ENCODE peak calls at places on chromosomes 7 and 10, in seven cellular contexts. C, D, E, W, O, S and Z are unnamed samples.

GRCh38 chr7:99140813-99141212 is 3.1 kb downstream of the SMURF1 start:
- DNase-seq in C (no peak), D (no peak), E (no peak), W (no peak), O (no peak), S (no peak), Z (no peak)

GRCh38 chr10:42867571-42867970 is 85.0 kb downstream of the BMS1 start:
- DNase-seq in C (no peak), D (no peak), E (no peak), W (no peak), O (no peak), S (no peak), Z (peak)

GRCh38 chr10:14282271-14282670 is 48.5 kb downstream of the FRMD4A start:
- DNase-seq in C (peak), D (no peak), E (no peak), W (no peak), O (no peak), S (no peak), Z (no peak)

GRCh38 chr7:921581-922333 is 32.7 kb downstream of the ADAP1 start:
- DNase-seq in C (no peak), D (no peak), E (no peak), W (no peak), O (no peak), S (no peak), Z (no peak)

GRCh38 chr10:37975407-37975991 is 948 bp downstream of the ZNF25 start:
- DNase-seq in C (peak), D (no peak), E (no peak), W (peak), O (no peak), S (peak), Z (no peak)

GRCh38 chr7:85829817-85830432 is 643.1 kb upstream of the SEMA3D start:
- DNase-seq in C (peak), D (no peak), E (no peak), W (no peak), O (no peak), S (peak), Z (no peak)

GRCh38 chr7:50446542-50446960 is 3.6 kb downstream of the FIGNL1 start:
- DNase-seq in C (peak), D (no peak), E (no peak), W (peak), O (peak), S (peak), Z (no peak)

GRCh38 chr10:30581779-30582380 is 47.7 kb downstream of the LYZL2 start:
- DNase-seq in C (peak), D (peak), E (peak), W (peak), O (peak), S (peak), Z (no peak)

GRCh38 chr7:45704683-45705016 is 130.5 kb downstream of the ADCY1 start:
- DNase-seq in C (no peak), D (peak), E (no peak), W (no peak), O (no peak), S (no peak), Z (no peak)

GRCh38 chr7:129189661-129190310 is 1.4 kb downstream of the SMO start:
- DNase-seq in C (peak), D (no peak), E (no peak), W (no peak), O (no peak), S (peak), Z (no peak)

GRCh38 chr7:38704041-38704547 is 72.9 kb upstream of the AMPH start:
- DNase-seq in C (peak), D (no peak), E (no peak), W (no peak), O (no peak), S (peak), Z (no peak)

GRCh38 chr10:111598433-111599059 is 521.7 kb downstream of the ADRA2A start:
- DNase-seq in C (peak), D (peak), E (peak), W (peak), O (peak), S (peak), Z (peak)

GRCh38 chr10:26274391-26274790 is 57.8 kb downstream of the GAD2 start:
- DNase-seq in C (no peak), D (no peak), E (no peak), W (no peak), O (no peak), S (no peak), Z (no peak)

GRCh38 chr10:60336901-60337630 is 52.6 kb downstream of the ANK3 start:
- DNase-seq in C (no peak), D (no peak), E (no peak), W (no peak), O (no peak), S (no peak), Z (no peak)

GRCh38 chr7:154795437-154795836 is 207.5 kb downstream of the PAXIP1 start:
- DNase-seq in C (no peak), D (no peak), E (no peak), W (no peak), O (no peak), S (no peak), Z (no peak)

GRCh38 chr7:105924950-105925349 is 38.1 kb upstream of the CDHR3 start:
- DNase-seq in C (no peak), D (no peak), E (no peak), W (no peak), O (no peak), S (no peak), Z (no peak)

GRCh38 chr7:17548014-17548653 is 249.7 kb downstream of the AHR start:
- DNase-seq in C (no peak), D (peak), E (no peak), W (peak), O (no peak), S (no peak), Z (no peak)

GRCh38 chr10:92238586-92239098 is 52.2 kb downstream of the CPEB3 start:
- DNase-seq in C (peak), D (no peak), E (no peak), W (peak), O (peak), S (peak), Z (no peak)

GRCh38 chr7:23712368-23713284 is 2.6 kb downstream of the STK31 start:
- DNase-seq in C (peak), D (no peak), E (peak), W (peak), O (peak), S (peak), Z (no peak)

GRCh38 chr10:101035916-101036702 is 5.1 kb downstream of the SFXN3 start:
- DNase-seq in C (no peak), D (no peak), E (no peak), W (no peak), O (no peak), S (no peak), Z (no peak)

GRCh38 chr10:246431-246830 is 111.2 kb downstream of the ZMYND11 start:
- DNase-seq in C (no peak), D (no peak), E (no peak), W (no peak), O (no peak), S (no peak), Z (no peak)

GRCh38 chr10:27100800-27101347 is 580 bp upstream of the ANKRD26 start:
- DNase-seq in C (no peak), D (no peak), E (no peak), W (peak), O (no peak), S (no peak), Z (no peak)

GRCh38 chr10:132255489-132256344 is 52.0 kb downstream of the STK32C start:
- DNase-seq in C (no peak), D (no peak), E (no peak), W (no peak), O (no peak), S (no peak), Z (no peak)

GRCh38 chr10:84606428-84606827 is 278.0 kb downstream of the CCSER2 start:
- DNase-seq in C (no peak), D (no peak), E (no peak), W (peak), O (no peak), S (no peak), Z (no peak)

GRCh38 chr10:77637986-77638765 is 568 bp upstream of the KCNMA1 start:
- DNase-seq in C (peak), D (peak), E (no peak), W (peak), O (peak), S (peak), Z (no peak)

GRCh38 chr7:7808156-7808555 is 89.7 kb upstream of the RPA3 start:
- DNase-seq in C (peak), D (no peak), E (no peak), W (no peak), O (no peak), S (peak), Z (no peak)

GRCh38 chr10:1047937-1048336 is 982 bp downstream of the IDI1 start:
- DNase-seq in C (no peak), D (no peak), E (no peak), W (peak), O (no peak), S (peak), Z (no peak)

GRCh38 chr10:16440396-16441105 is 3.7 kb downstream of the PTER start:
- DNase-seq in C (no peak), D (no peak), E (no peak), W (peak), O (peak), S (no peak), Z (no peak)

GRCh38 chr10:100907773-100908172 is 5.0 kb upstream of the SLF2 start:
- DNase-seq in C (peak), D (no peak), E (no peak), W (no peak), O (no peak), S (peak), Z (no peak)

GRCh38 chr7:136942396-136942795 is 73.9 kb downstream of the CHRM2 start:
- DNase-seq in C (no peak), D (no peak), E (no peak), W (no peak), O (no peak), S (no peak), Z (no peak)

GRCh38 chr7:79137942-79138341 is 315.5 kb downstream of the MAGI2 start:
- DNase-seq in C (peak), D (no peak), E (no peak), W (no peak), O (no peak), S (peak), Z (no peak)

GRCh38 chr7:127888411-127888810 is 142.8 kb downstream of the LRRC4 start:
- DNase-seq in C (no peak), D (no peak), E (no peak), W (no peak), O (no peak), S (no peak), Z (no peak)

GRCh38 chr7:127887631-127888030 is 143.6 kb downstream of the LRRC4 start:
- DNase-seq in C (no peak), D (no peak), E (no peak), W (no peak), O (no peak), S (no peak), Z (no peak)

GRCh38 chr7:127885843-127886242 is 145.4 kb downstream of the LRRC4 start:
- DNase-seq in C (peak), D (no peak), E (no peak), W (peak), O (peak), S (peak), Z (no peak)

GRCh38 chr7:127886248-127886647 is 145.0 kb downstream of the LRRC4 start:
- DNase-seq in C (peak), D (no peak), E (no peak), W (no peak), O (no peak), S (no peak), Z (no peak)

DNA sequence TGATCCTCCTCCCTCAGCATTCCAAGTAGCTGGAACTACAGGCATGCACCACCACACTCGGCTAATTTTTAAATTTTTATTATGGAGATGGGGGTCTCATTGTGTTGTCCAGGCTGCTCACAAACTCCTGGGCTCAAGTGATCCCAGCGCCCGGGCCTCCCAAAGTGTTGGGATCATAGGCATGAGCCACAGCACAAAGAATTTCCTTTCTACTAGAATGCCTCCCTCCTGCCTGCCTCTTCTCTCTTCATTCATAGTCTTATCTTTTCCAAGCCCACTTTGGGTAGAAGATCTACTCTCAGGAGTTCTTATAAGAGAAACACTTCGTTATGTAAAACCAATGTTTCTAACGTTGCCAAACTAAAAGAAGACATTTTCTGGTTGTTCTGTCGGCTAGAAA is 144.1 kb downstream of the LRRC4 start:
- DNase-seq in C (no peak), D (no peak), E (no peak), W (peak), O (no peak), S (no peak), Z (no peak)
- H2AK5ac ChIP-seq in C (no peak), D (no peak), E (no peak), W (no peak), O (no peak), S (no peak), Z (no peak)

GRCh38 chr7:131889572-131890150 is 333.2 kb upstream of the PODXL start:
- DNase-seq in C (no peak), D (no peak), E (no peak), W (no peak), O (no peak), S (no peak), Z (no peak)
- H3K4me2 ChIP-seq in C (no peak), D (no peak), E (no peak), W (no peak), O (no peak), S (no peak), Z (no peak)

DNA sequence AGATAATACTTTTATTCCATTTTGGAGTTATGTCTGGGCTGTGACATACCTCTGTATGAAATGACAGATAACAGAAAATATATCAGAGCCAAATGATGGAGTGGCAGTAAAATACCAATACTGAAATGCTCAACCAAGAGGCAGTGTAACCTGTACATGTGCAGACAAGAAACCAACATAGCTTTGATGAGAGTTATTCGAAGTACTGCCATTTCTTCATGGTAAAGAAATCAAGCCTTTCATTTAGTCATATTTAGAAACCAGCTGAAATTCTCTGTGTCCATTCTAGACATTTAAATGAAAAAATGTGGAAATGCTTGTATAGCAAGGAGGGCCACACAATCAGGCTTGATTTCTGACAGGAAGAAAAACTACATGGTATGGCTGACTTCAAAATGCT is 127.1 kb upstream of the PTPRZ1 start:
- DNase-seq in C (no peak), D (no peak), E (no peak), W (no peak), O (peak), S (no peak), Z (no peak)
- H2AK5ac ChIP-seq in C (no peak), D (no peak), E (no peak), W (no peak), O (no peak), S (no peak), Z (no peak)

GRCh38 chr7:100373261-100373831 is at the start of gene PILRA:
- DNase-seq in C (no peak), D (no peak), E (no peak), W (no peak), O (no peak), S (peak), Z (no peak)
- H3K4me2 ChIP-seq in C (peak), D (no peak), E (no peak), W (no peak), O (no peak), S (no peak), Z (no peak)

GRCh38 chr10:94489107-94489506 is 56.5 kb upstream of the HELLS start:
- DNase-seq in C (no peak), D (no peak), E (no peak), W (no peak), O (no peak), S (no peak), Z (no peak)

GRCh38 chr10:94487575-94487974 is 58.0 kb upstream of the HELLS start:
- DNase-seq in C (no peak), D (no peak), E (no peak), W (no peak), O (peak), S (no peak), Z (no peak)

GRCh38 chr10:94483970-94484369 is 61.6 kb upstream of the HELLS start:
- DNase-seq in C (no peak), D (no peak), E (no peak), W (no peak), O (no peak), S (no peak), Z (no peak)

GRCh38 chr10:94481410-94481809 is 64.2 kb upstream of the HELLS start:
- DNase-seq in C (no peak), D (no peak), E (no peak), W (no peak), O (no peak), S (no peak), Z (no peak)

DNA sequence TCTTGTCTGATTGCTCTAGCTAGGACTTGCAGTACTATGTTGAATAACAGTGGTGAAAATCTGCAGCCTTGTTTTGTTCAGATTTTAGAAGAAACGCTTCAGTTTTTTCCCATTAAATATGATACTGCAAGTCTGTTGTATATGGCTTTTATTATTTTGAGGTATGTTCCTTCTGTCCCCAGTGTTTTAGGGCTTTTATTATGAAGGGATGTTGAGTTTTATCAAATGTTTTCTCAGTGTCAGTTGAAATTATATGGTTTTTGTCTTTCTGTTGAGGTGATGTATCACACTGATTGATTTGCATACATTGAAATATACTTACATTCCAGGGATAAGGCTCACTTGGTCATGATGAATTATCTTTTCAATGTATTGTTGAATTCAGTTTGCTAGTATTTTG is 60.5 kb upstream of the HELLS start:
- DNase-seq in C (no peak), D (no peak), E (no peak), W (no peak), O (no peak), S (no peak), Z (no peak)
- H2AK5ac ChIP-seq in C (no peak), D (no peak), E (no peak), W (no peak), O (no peak), S (no peak), Z (no peak)

DNA sequence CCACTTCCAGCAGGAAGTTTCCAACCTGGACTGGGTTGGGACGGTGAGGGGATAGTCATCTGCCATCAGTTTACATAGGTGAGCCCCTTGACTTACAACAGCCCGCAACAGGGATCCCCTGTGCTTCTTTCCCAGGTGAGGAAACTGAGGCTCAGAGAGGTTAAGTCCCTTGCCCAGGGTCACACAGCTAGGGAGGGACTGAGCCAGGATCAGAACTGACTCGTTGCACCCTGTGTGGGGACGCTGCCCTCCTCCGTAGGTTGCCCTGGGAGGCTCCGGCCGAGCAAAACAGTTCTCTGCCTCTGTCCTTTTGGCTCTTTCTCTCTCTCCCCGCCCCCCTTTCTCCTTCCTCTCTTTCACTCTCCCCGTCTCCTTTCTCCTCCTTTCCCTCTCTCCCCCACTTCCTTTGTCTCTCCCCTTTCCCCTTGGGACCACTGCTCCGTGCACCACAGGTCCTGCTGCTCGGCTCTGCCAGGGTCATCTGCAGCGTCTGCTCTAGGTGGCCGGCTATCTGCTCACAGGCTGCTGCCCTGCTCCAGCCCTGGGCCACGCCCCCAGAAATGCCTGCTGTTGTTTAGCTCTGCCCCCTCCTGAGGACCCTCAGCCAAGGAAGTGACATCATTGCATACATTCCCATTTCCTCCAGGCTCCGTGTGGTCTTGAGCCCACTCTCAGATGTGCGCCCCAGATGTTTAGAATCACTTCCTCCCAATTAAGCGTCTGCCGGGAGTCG is 117.3 kb upstream of the PPIF start:
- DNase-seq in C (peak), D (peak), E (peak), W (peak), O (no peak), S (peak), Z (peak)
- H3K4me2 ChIP-seq in C (no peak), D (no peak), E (peak), W (no peak), O (peak), S (no peak), Z (peak)

GRCh38 chr7:135557455-135558336 is at the start of gene NUP205:
- DNase-seq in C (peak), D (peak), E (peak), W (peak), O (peak), S (peak), Z (peak)
- H2AK5ac ChIP-seq in C (peak), D (no peak), E (peak), W (no peak), O (peak), S (no peak), Z (no peak)

DNA sequence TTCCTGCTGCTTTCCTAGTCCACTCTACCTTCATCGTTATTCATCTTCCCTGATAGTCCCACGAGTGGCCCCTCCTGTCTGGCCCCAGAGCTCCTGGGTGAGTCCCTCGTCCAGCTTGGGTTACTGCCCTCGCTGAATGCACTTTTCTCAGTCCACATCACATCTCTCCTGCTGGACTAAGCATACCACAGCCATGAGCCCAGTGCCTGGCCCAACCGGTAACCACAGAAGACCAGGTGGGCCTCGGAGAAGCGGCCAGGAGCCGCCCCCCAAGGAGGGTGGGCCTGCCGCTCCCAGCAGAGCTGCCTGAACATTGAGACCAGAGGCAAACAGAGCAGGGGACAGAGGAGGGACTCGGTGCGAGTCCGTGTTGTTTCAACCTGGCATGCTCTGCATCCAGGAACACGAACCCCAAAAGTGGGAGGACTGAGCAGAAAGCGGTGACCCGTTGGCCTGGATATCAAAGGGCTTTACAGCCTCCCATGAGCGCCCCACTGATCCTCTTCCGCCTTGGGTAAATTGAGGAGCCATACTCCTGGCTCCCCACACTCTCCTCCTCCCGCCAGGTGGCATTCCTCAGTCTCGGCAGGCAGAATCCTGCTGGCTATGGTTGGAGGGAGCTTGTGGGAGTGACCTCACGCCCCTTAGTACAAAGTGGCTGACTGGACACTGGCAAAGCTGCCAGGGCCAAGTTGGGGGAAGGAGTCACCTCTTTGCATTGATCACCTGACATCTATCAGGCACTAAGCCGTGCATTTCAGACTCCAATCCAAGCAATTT is 13.3 kb downstream of the TMEM72 start:
- DNase-seq in C (no peak), D (no peak), E (no peak), W (no peak), O (no peak), S (no peak), Z (no peak)
- H3K4me2 ChIP-seq in C (no peak), D (no peak), E (no peak), W (no peak), O (no peak), S (no peak), Z (no peak)